ENCODE peak calls at places on chromosomes 11 and 22, in six cellular contexts. H is IMR-90, P is neuronal stem cell, V is H1, J is mesendoderm, R is mesenchymal stem cell. Y is an unnamed sample.

GRCh38 chr11:71247551-71248250 is 4.7 kb downstream of the SHANK2 start:
- DNase-seq in H (no peak), P (no peak), V (no peak), J (peak), R (peak), Y (peak)

GRCh38 chr22:41943661-41944209 is 3.2 kb downstream of the CENPM start:
- DNase-seq in H (peak), P (no peak), V (no peak), J (no peak), R (no peak), Y (no peak)

GRCh38 chr11:18776324-18776723 is 15.3 kb downstream of the PTPN5 start:
- DNase-seq in H (no peak), P (no peak), V (no peak), J (no peak), R (no peak), Y (no peak)

GRCh38 chr22:33570110-33570509 is 350.2 kb downstream of the LARGE1 start:
- DNase-seq in H (no peak), P (no peak), V (no peak), J (peak), R (no peak), Y (no peak)

GRCh38 chr22:39317084-39317755 is 2.2 kb downstream of the RPL3 start:
- DNase-seq in H (no peak), P (no peak), V (no peak), J (no peak), R (peak), Y (peak)

GRCh38 chr22:44297662-44298061 is 15.1 kb downstream of the SHISAL1 start:
- DNase-seq in H (no peak), P (peak), V (no peak), J (no peak), R (no peak), Y (no peak)

GRCh38 chr22:39646614-39647210 is 76.2 kb downstream of the CACNA1I start:
- DNase-seq in H (no peak), P (no peak), V (no peak), J (no peak), R (no peak), Y (no peak)

GRCh38 chr11:71235719-71236118 is 16.7 kb downstream of the SHANK2 start:
- DNase-seq in H (no peak), P (no peak), V (no peak), J (no peak), R (no peak), Y (peak)

GRCh38 chr11:118911113-118911879 is 14.4 kb downstream of the BCL9L start:
- DNase-seq in H (peak), P (no peak), V (no peak), J (peak), R (peak), Y (peak)

GRCh38 chr11:27357250-27357649 is 5.8 kb downstream of the CCDC34 start:
- DNase-seq in H (no peak), P (no peak), V (no peak), J (no peak), R (no peak), Y (no peak)

GRCh38 chr11:129967996-129968395 is 34.6 kb downstream of the PRDM10 start:
- DNase-seq in H (no peak), P (no peak), V (no peak), J (no peak), R (no peak), Y (no peak)

GRCh38 chr11:25981998-25982397 is 349.9 kb upstream of the ANO3 start:
- DNase-seq in H (peak), P (peak), V (no peak), J (peak), R (peak), Y (no peak)

GRCh38 chr11:44861829-44862545 is 88.7 kb downstream of the TP53I11 start:
- DNase-seq in H (peak), P (no peak), V (no peak), J (peak), R (peak), Y (peak)

GRCh38 chr11:1502971-1503707 is 16.6 kb upstream of the MOB2 start:
- DNase-seq in H (no peak), P (no peak), V (no peak), J (no peak), R (no peak), Y (no peak)

GRCh38 chr11:28924007-28924406 is 815.8 kb downstream of the METTL15 start:
- DNase-seq in H (no peak), P (no peak), V (no peak), J (no peak), R (no peak), Y (no peak)
- H2BK15ac ChIP-seq in H (no peak), P (no peak), V (no peak), J (no peak), R (no peak), Y (no peak)

GRCh38 chr11:4560462-4560861 is 15.5 kb downstream of the OR52M1 start:
- DNase-seq in H (no peak), P (no peak), V (no peak), J (peak), R (no peak), Y (no peak)
- H2BK15ac ChIP-seq in H (no peak), P (no peak), V (no peak), J (no peak), R (no peak), Y (no peak)

GRCh38 chr11:102580185-102580951 is 44.8 kb downstream of the MMP20 start:
- DNase-seq in H (peak), P (no peak), V (no peak), J (no peak), R (no peak), Y (no peak)

GRCh38 chr11:102581091-102581490 is 44.0 kb downstream of the MMP20 start:
- DNase-seq in H (no peak), P (no peak), V (no peak), J (no peak), R (no peak), Y (no peak)

GRCh38 chr11:102582140-102582539 is 43.0 kb downstream of the MMP20 start:
- DNase-seq in H (no peak), P (no peak), V (no peak), J (no peak), R (no peak), Y (no peak)

GRCh38 chr11:102587722-102588121 is 37.4 kb downstream of the MMP20 start:
- DNase-seq in H (no peak), P (no peak), V (no peak), J (no peak), R (no peak), Y (no peak)

GRCh38 chr11:102583437-102583836 is 41.7 kb downstream of the MMP20 start:
- DNase-seq in H (no peak), P (no peak), V (no peak), J (no peak), R (no peak), Y (no peak)
- H2BK15ac ChIP-seq in H (no peak), P (no peak), V (no peak), J (no peak), R (no peak), Y (no peak)

GRCh38 chr11:74494916-74495315 is 1.4 kb upstream of the LIPT2 start:
- DNase-seq in H (no peak), P (no peak), V (no peak), J (no peak), R (no peak), Y (no peak)
- H2BK15ac ChIP-seq in H (no peak), P (no peak), V (no peak), J (no peak), R (no peak), Y (no peak)

DNA sequence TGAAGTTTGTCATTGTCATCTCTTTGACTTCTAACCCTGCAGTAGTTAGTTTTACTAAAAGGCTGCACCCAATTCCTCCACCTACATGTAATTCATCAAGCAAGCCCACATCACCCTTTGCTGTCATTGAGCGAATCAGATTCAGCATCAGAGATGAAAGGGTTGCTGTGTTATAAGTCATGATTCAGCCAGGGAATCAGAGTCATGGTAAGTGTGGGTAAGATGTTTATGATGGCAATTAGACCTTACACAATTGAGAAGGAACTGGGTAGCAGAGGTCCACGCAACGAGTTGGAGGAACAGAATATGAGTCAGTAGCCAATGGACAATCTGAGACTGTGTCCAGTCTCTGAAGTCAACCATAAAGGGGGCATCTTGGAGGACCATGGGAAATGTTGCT is 162.8 kb upstream of the SNX19 start:
- DNase-seq in H (peak), P (no peak), V (no peak), J (no peak), R (no peak), Y (no peak)
- H2BK15ac ChIP-seq in H (no peak), P (no peak), V (no peak), J (no peak), R (no peak), Y (no peak)

Y was measured in H9.